ENCODE peak calls at places on chromosome 6, in ten cellular contexts. One of them, this sample, is unnamed.

GRCh38 chr6:101477436-101477835 is 83.9 kb downstream of the GRIK2 start:
- DNase-seq in heart right ventricle: no peak
- DNase-seq in CD4-positive, CD25-positive, alpha-beta regulatory T cell: no peak
- DNase-seq in heart left ventricle: no peak
- DNase-seq in cardiac muscle cell: no peak
- DNase-seq in stomach: no peak
- DNase-seq in caudate nucleus: no peak
- DNase-seq in psoas muscle: no peak
- DNase-seq in Panc1: no peak
- DNase-seq in vagina: no peak
- DNase-seq in this sample: no peak

GRCh38 chr6:48834706-48835105 is 628.3 kb downstream of the MMUT start:
- DNase-seq in heart right ventricle: no peak
- DNase-seq in CD4-positive, CD25-positive, alpha-beta regulatory T cell: no peak
- DNase-seq in heart left ventricle: no peak
- DNase-seq in cardiac muscle cell: no peak
- DNase-seq in stomach: no peak
- DNase-seq in caudate nucleus: no peak
- DNase-seq in psoas muscle: no peak
- DNase-seq in Panc1: no peak
- DNase-seq in vagina: no peak
- DNase-seq in this sample: no peak

GRCh38 chr6:163863565-163863964 is 449.0 kb downstream of the QKI start:
- DNase-seq in heart right ventricle: no peak
- DNase-seq in CD4-positive, CD25-positive, alpha-beta regulatory T cell: no peak
- DNase-seq in heart left ventricle: no peak
- DNase-seq in cardiac muscle cell: no peak
- DNase-seq in stomach: no peak
- DNase-seq in caudate nucleus: no peak
- DNase-seq in psoas muscle: no peak
- DNase-seq in Panc1: no peak
- DNase-seq in vagina: no peak
- DNase-seq in this sample: no peak

GRCh38 chr6:64988148-64988547 is 718.9 kb downstream of the EYS start:
- DNase-seq in heart right ventricle: no peak
- DNase-seq in CD4-positive, CD25-positive, alpha-beta regulatory T cell: no peak
- DNase-seq in heart left ventricle: no peak
- DNase-seq in cardiac muscle cell: no peak
- DNase-seq in stomach: no peak
- DNase-seq in caudate nucleus: no peak
- DNase-seq in psoas muscle: no peak
- DNase-seq in Panc1: no peak
- DNase-seq in vagina: no peak
- DNase-seq in this sample: no peak

GRCh38 chr6:130888246-130888645 is 61.0 kb downstream of the SMLR1 start:
- DNase-seq in heart right ventricle: no peak
- DNase-seq in CD4-positive, CD25-positive, alpha-beta regulatory T cell: no peak
- DNase-seq in heart left ventricle: no peak
- DNase-seq in cardiac muscle cell: no peak
- DNase-seq in stomach: no peak
- DNase-seq in caudate nucleus: no peak
- DNase-seq in psoas muscle: no peak
- DNase-seq in Panc1: no peak
- DNase-seq in vagina: no peak
- DNase-seq in this sample: no peak

GRCh38 chr6:163345931-163346330 is 68.6 kb upstream of the QKI start:
- DNase-seq in heart right ventricle: no peak
- DNase-seq in CD4-positive, CD25-positive, alpha-beta regulatory T cell: no peak
- DNase-seq in heart left ventricle: no peak
- DNase-seq in cardiac muscle cell: no peak
- DNase-seq in stomach: no peak
- DNase-seq in caudate nucleus: no peak
- DNase-seq in psoas muscle: no peak
- DNase-seq in Panc1: no peak
- DNase-seq in vagina: no peak
- DNase-seq in this sample: no peak

GRCh38 chr6:168129292-168130167 is 50.5 kb upstream of the FRMD1 start:
- DNase-seq in heart right ventricle: no peak
- DNase-seq in CD4-positive, CD25-positive, alpha-beta regulatory T cell: no peak
- DNase-seq in heart left ventricle: no peak
- DNase-seq in cardiac muscle cell: no peak
- DNase-seq in stomach: no peak
- DNase-seq in caudate nucleus: no peak
- DNase-seq in psoas muscle: no peak
- DNase-seq in Panc1: no peak
- DNase-seq in vagina: peak; percentile 46
- DNase-seq in this sample: no peak

GRCh38 chr6:85452441-85452881 is 2.6 kb downstream of the NT5E start:
- DNase-seq in heart right ventricle: no peak
- DNase-seq in CD4-positive, CD25-positive, alpha-beta regulatory T cell: no peak
- DNase-seq in heart left ventricle: no peak
- DNase-seq in cardiac muscle cell: no peak
- DNase-seq in stomach: no peak
- DNase-seq in caudate nucleus: no peak
- DNase-seq in psoas muscle: no peak
- DNase-seq in Panc1: no peak
- DNase-seq in vagina: no peak
- DNase-seq in this sample: no peak

GRCh38 chr6:68919537-68919936 is 284.5 kb downstream of the ADGRB3 start:
- DNase-seq in heart right ventricle: no peak
- DNase-seq in CD4-positive, CD25-positive, alpha-beta regulatory T cell: no peak
- DNase-seq in heart left ventricle: no peak
- DNase-seq in cardiac muscle cell: no peak
- DNase-seq in stomach: no peak
- DNase-seq in caudate nucleus: peak; percentile 11
- DNase-seq in psoas muscle: no peak
- DNase-seq in Panc1: no peak
- DNase-seq in vagina: no peak
- DNase-seq in this sample: no peak

GRCh38 chr6:34152042-34152524 is 6.2 kb upstream of the GRM4 start:
- DNase-seq in heart right ventricle: no peak
- DNase-seq in CD4-positive, CD25-positive, alpha-beta regulatory T cell: no peak
- DNase-seq in heart left ventricle: no peak
- DNase-seq in cardiac muscle cell: no peak
- DNase-seq in stomach: no peak
- DNase-seq in caudate nucleus: no peak
- DNase-seq in psoas muscle: no peak
- DNase-seq in Panc1: no peak
- DNase-seq in vagina: no peak
- DNase-seq in this sample: no peak

GRCh38 chr6:121405306-121405705 is 30.1 kb upstream of the GJA1 start:
- DNase-seq in heart right ventricle: no peak
- DNase-seq in CD4-positive, CD25-positive, alpha-beta regulatory T cell: no peak
- DNase-seq in heart left ventricle: no peak
- DNase-seq in cardiac muscle cell: no peak
- DNase-seq in stomach: no peak
- DNase-seq in caudate nucleus: no peak
- DNase-seq in psoas muscle: no peak
- DNase-seq in Panc1: no peak
- DNase-seq in vagina: no peak
- DNase-seq in this sample: no peak

GRCh38 chr6:30180145-30180544 is 16.8 kb downstream of the TRIM15 start:
- DNase-seq in heart right ventricle: no peak
- DNase-seq in CD4-positive, CD25-positive, alpha-beta regulatory T cell: no peak
- DNase-seq in heart left ventricle: no peak
- DNase-seq in cardiac muscle cell: no peak
- DNase-seq in stomach: no peak
- DNase-seq in caudate nucleus: no peak
- DNase-seq in psoas muscle: no peak
- DNase-seq in Panc1: no peak
- DNase-seq in vagina: no peak
- DNase-seq in this sample: no peak

GRCh38 chr6:32058511-32058963 is 20.3 kb downstream of the CYP21A2 start:
- DNase-seq in heart right ventricle: no peak
- DNase-seq in CD4-positive, CD25-positive, alpha-beta regulatory T cell: no peak
- DNase-seq in heart left ventricle: no peak
- DNase-seq in cardiac muscle cell: no peak
- DNase-seq in stomach: no peak
- DNase-seq in caudate nucleus: no peak
- DNase-seq in psoas muscle: peak; percentile 50
- DNase-seq in Panc1: no peak
- DNase-seq in vagina: no peak
- DNase-seq in this sample: no peak
- H3K27ac ChIP-seq in heart right ventricle: no peak overlapping the region
- H3K27ac ChIP-seq in CD4-positive, CD25-positive, alpha-beta regulatory T cell: no peak overlapping the region
- H3K27ac ChIP-seq in heart left ventricle: no peak overlapping the region
- H3K27ac ChIP-seq in cardiac muscle cell: no peak overlapping the region
- H3K27ac ChIP-seq in stomach: no peak overlapping the region
- H3K27ac ChIP-seq in caudate nucleus: no peak overlapping the region
- H3K27ac ChIP-seq in psoas muscle: no peak overlapping the region
- H3K27ac ChIP-seq in Panc1: no peak overlapping the region
- H3K27ac ChIP-seq in vagina: no peak overlapping the region
- H3K27ac ChIP-seq in this sample: no peak overlapping the region

DNA sequence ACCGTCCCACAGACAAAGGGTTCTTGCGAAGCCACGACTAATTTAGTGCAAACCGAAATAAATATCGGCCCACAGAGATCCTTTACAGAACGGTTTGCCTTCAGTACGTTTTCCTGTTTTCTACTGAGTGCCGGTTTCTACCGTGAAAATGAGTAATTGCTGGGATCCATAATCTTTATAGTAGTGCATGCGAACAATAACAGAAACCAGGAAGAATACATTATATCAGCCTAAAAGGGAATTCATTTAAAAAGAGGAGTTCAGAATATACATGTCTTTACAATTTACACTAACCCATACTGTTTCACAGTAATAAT is 292 bp upstream of the MTCL3 start:
- DNase-seq in heart right ventricle: no peak
- DNase-seq in CD4-positive, CD25-positive, alpha-beta regulatory T cell: no peak
- DNase-seq in heart left ventricle: no peak
- DNase-seq in cardiac muscle cell: no peak
- DNase-seq in stomach: no peak
- DNase-seq in caudate nucleus: no peak
- DNase-seq in psoas muscle: no peak
- DNase-seq in Panc1: no peak
- DNase-seq in vagina: no peak
- DNase-seq in this sample: no peak
- H3K27ac ChIP-seq in heart right ventricle: peak overlapping the region; percentile 30
- H3K27ac ChIP-seq in CD4-positive, CD25-positive, alpha-beta regulatory T cell: no peak overlapping the region
- H3K27ac ChIP-seq in heart left ventricle: no peak overlapping the region
- H3K27ac ChIP-seq in cardiac muscle cell: no peak overlapping the region
- H3K27ac ChIP-seq in stomach: no peak overlapping the region
- H3K27ac ChIP-seq in caudate nucleus: no peak overlapping the region
- H3K27ac ChIP-seq in psoas muscle: no peak overlapping the region
- H3K27ac ChIP-seq in Panc1: no peak overlapping the region
- H3K27ac ChIP-seq in vagina: no peak overlapping the region
- H3K27ac ChIP-seq in this sample: no peak overlapping the region

GRCh38 chr6:5053864-5054426 is 31.2 kb upstream of the PPP1R3G start:
- DNase-seq in heart right ventricle: no peak
- DNase-seq in CD4-positive, CD25-positive, alpha-beta regulatory T cell: no peak
- DNase-seq in heart left ventricle: no peak
- DNase-seq in cardiac muscle cell: no peak
- DNase-seq in stomach: no peak
- DNase-seq in caudate nucleus: no peak
- DNase-seq in psoas muscle: no peak
- DNase-seq in Panc1: no peak
- DNase-seq in vagina: peak; percentile 43
- DNase-seq in this sample: no peak

GRCh38 chr6:5051394-5051793 is 33.7 kb upstream of the PPP1R3G start:
- DNase-seq in heart right ventricle: no peak
- DNase-seq in CD4-positive, CD25-positive, alpha-beta regulatory T cell: no peak
- DNase-seq in heart left ventricle: no peak
- DNase-seq in cardiac muscle cell: no peak
- DNase-seq in stomach: no peak
- DNase-seq in caudate nucleus: no peak
- DNase-seq in psoas muscle: no peak
- DNase-seq in Panc1: no peak
- DNase-seq in vagina: no peak
- DNase-seq in this sample: no peak

GRCh38 chr6:5053038-5053437 is 32.1 kb upstream of the PPP1R3G start:
- DNase-seq in heart right ventricle: no peak
- DNase-seq in CD4-positive, CD25-positive, alpha-beta regulatory T cell: no peak
- DNase-seq in heart left ventricle: no peak
- DNase-seq in cardiac muscle cell: no peak
- DNase-seq in stomach: no peak
- DNase-seq in caudate nucleus: no peak
- DNase-seq in psoas muscle: no peak
- DNase-seq in Panc1: no peak
- DNase-seq in vagina: no peak
- DNase-seq in this sample: no peak

GRCh38 chr6:5055118-5055517 is 30.0 kb upstream of the PPP1R3G start:
- DNase-seq in heart right ventricle: no peak
- DNase-seq in CD4-positive, CD25-positive, alpha-beta regulatory T cell: no peak
- DNase-seq in heart left ventricle: no peak
- DNase-seq in cardiac muscle cell: no peak
- DNase-seq in stomach: no peak
- DNase-seq in caudate nucleus: no peak
- DNase-seq in psoas muscle: no peak
- DNase-seq in Panc1: no peak
- DNase-seq in vagina: no peak
- DNase-seq in this sample: no peak

GRCh38 chr6:5054427-5054873 is 30.7 kb upstream of the PPP1R3G start:
- DNase-seq in heart right ventricle: no peak
- DNase-seq in CD4-positive, CD25-positive, alpha-beta regulatory T cell: no peak
- DNase-seq in heart left ventricle: no peak
- DNase-seq in cardiac muscle cell: no peak
- DNase-seq in stomach: no peak
- DNase-seq in caudate nucleus: no peak
- DNase-seq in psoas muscle: no peak
- DNase-seq in Panc1: no peak
- DNase-seq in vagina: no peak
- DNase-seq in this sample: no peak
- H3K27ac ChIP-seq in heart right ventricle: no peak overlapping the region
- H3K27ac ChIP-seq in CD4-positive, CD25-positive, alpha-beta regulatory T cell: no peak overlapping the region
- H3K27ac ChIP-seq in heart left ventricle: no peak overlapping the region
- H3K27ac ChIP-seq in cardiac muscle cell: no peak overlapping the region
- H3K27ac ChIP-seq in stomach: no peak overlapping the region
- H3K27ac ChIP-seq in caudate nucleus: no peak overlapping the region
- H3K27ac ChIP-seq in psoas muscle: no peak overlapping the region
- H3K27ac ChIP-seq in Panc1: no peak overlapping the region
- H3K27ac ChIP-seq in vagina: no peak overlapping the region
- H3K27ac ChIP-seq in this sample: no peak overlapping the region

GRCh38 chr6:45479834-45480696 is 102.3 kb upstream of the SUPT3H start:
- DNase-seq in heart right ventricle: no peak
- DNase-seq in CD4-positive, CD25-positive, alpha-beta regulatory T cell: no peak
- DNase-seq in heart left ventricle: no peak
- DNase-seq in cardiac muscle cell: no peak
- DNase-seq in stomach: no peak
- DNase-seq in caudate nucleus: no peak
- DNase-seq in psoas muscle: no peak
- DNase-seq in Panc1: no peak
- DNase-seq in vagina: no peak
- DNase-seq in this sample: no peak
- H3K27ac ChIP-seq in heart right ventricle: no peak overlapping the region
- H3K27ac ChIP-seq in CD4-positive, CD25-positive, alpha-beta regulatory T cell: no peak overlapping the region
- H3K27ac ChIP-seq in heart left ventricle: no peak overlapping the region
- H3K27ac ChIP-seq in cardiac muscle cell: no peak overlapping the region
- H3K27ac ChIP-seq in stomach: peak overlapping the region; percentile 44
- H3K27ac ChIP-seq in caudate nucleus: no peak overlapping the region
- H3K27ac ChIP-seq in psoas muscle: peak overlapping the region; percentile 12
- H3K27ac ChIP-seq in Panc1: no peak overlapping the region
- H3K27ac ChIP-seq in vagina: no peak overlapping the region
- H3K27ac ChIP-seq in this sample: no peak overlapping the region

DNA sequence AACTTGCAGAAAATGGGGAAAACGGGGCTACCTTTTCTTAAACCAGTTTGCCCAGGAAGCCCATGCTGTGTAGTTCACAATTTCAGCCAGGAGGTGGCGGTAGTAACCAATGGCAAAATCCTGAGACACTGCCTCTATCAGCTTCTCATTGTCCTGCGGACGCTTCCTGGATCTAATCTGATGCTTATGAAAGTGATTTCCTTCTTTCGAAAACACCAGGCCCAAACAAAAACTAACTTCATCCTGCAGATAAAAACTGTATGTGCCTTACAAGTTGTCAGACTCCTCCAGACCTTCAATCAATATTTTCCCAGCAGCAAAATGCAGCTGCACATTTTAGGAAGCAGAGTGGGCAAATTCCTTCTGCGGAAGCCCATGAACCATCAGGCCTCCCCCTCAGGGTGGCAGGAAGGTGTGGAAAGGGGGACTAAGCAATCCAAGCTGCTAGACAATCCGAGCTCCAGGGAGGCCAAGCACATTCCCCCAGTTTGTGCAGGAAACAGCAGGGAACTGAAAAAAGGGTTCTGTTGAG is 88.5 kb downstream of the LY86 start:
- DNase-seq in heart right ventricle: peak; percentile 81
- DNase-seq in CD4-positive, CD25-positive, alpha-beta regulatory T cell: peak; percentile 80
- DNase-seq in heart left ventricle: peak; percentile 72
- DNase-seq in cardiac muscle cell: peak; percentile 72
- DNase-seq in stomach: peak; percentile 84
- DNase-seq in caudate nucleus: peak; percentile 68
- DNase-seq in psoas muscle: peak; percentile 79
- DNase-seq in Panc1: peak; percentile 66
- DNase-seq in vagina: no peak
- DNase-seq in this sample: peak; percentile 81
- H3K27ac ChIP-seq in heart right ventricle: peak overlapping the region; percentile 59
- H3K27ac ChIP-seq in CD4-positive, CD25-positive, alpha-beta regulatory T cell: no peak overlapping the region
- H3K27ac ChIP-seq in heart left ventricle: no peak overlapping the region
- H3K27ac ChIP-seq in cardiac muscle cell: no peak overlapping the region
- H3K27ac ChIP-seq in stomach: peak overlapping the region; percentile 41
- H3K27ac ChIP-seq in caudate nucleus: no peak overlapping the region
- H3K27ac ChIP-seq in psoas muscle: no peak overlapping the region
- H3K27ac ChIP-seq in Panc1: no peak overlapping the region
- H3K27ac ChIP-seq in vagina: peak overlapping the region; percentile 65
- H3K27ac ChIP-seq in this sample: no peak overlapping the region